ENCODE peak calls at places on chromosome 1, in seven cellular contexts. One of them, this sample, is unnamed.

GRCh38 chr1:53077599-53077965 is 15.6 kb downstream of the PODN start:
- DNase-seq in psoas muscle: peak; percentile 9
- DNase-seq in CD4-positive, alpha-beta T cell: no peak
- DNase-seq in heart right ventricle: no peak
- DNase-seq in AG09309: no peak
- DNase-seq in cardiac fibroblast: no peak
- DNase-seq in CD8-positive, alpha-beta T cell: no peak
- DNase-seq in this sample: no peak

GRCh38 chr1:173545688-173546087 is 57.2 kb downstream of the SLC9C2 start:
- DNase-seq in psoas muscle: no peak
- DNase-seq in CD4-positive, alpha-beta T cell: no peak
- DNase-seq in heart right ventricle: no peak
- DNase-seq in AG09309: no peak
- DNase-seq in cardiac fibroblast: no peak
- DNase-seq in CD8-positive, alpha-beta T cell: no peak
- DNase-seq in this sample: no peak

GRCh38 chr1:86084998-86085397 is 71.6 kb downstream of the COL24A1 start:
- DNase-seq in psoas muscle: no peak
- DNase-seq in CD4-positive, alpha-beta T cell: no peak
- DNase-seq in heart right ventricle: no peak
- DNase-seq in AG09309: no peak
- DNase-seq in cardiac fibroblast: no peak
- DNase-seq in CD8-positive, alpha-beta T cell: no peak
- DNase-seq in this sample: no peak

GRCh38 chr1:244237445-244237844 is 186.4 kb downstream of the ZBTB18 start:
- DNase-seq in psoas muscle: no peak
- DNase-seq in CD4-positive, alpha-beta T cell: no peak
- DNase-seq in heart right ventricle: no peak
- DNase-seq in AG09309: no peak
- DNase-seq in cardiac fibroblast: peak; percentile 28
- DNase-seq in CD8-positive, alpha-beta T cell: no peak
- DNase-seq in this sample: no peak

GRCh38 chr1:161059293-161059692 is 10.4 kb downstream of the ARHGAP30 start:
- DNase-seq in psoas muscle: no peak
- DNase-seq in CD4-positive, alpha-beta T cell: no peak
- DNase-seq in heart right ventricle: no peak
- DNase-seq in AG09309: no peak
- DNase-seq in cardiac fibroblast: no peak
- DNase-seq in CD8-positive, alpha-beta T cell: no peak
- DNase-seq in this sample: no peak

GRCh38 chr1:4984841-4985240 is 330.4 kb downstream of the AJAP1 start:
- DNase-seq in psoas muscle: no peak
- DNase-seq in CD4-positive, alpha-beta T cell: no peak
- DNase-seq in heart right ventricle: no peak
- DNase-seq in AG09309: no peak
- DNase-seq in cardiac fibroblast: no peak
- DNase-seq in CD8-positive, alpha-beta T cell: no peak
- DNase-seq in this sample: no peak

GRCh38 chr1:235043234-235043633 is 85.4 kb downstream of the TOMM20 start:
- DNase-seq in psoas muscle: no peak
- DNase-seq in CD4-positive, alpha-beta T cell: no peak
- DNase-seq in heart right ventricle: no peak
- DNase-seq in AG09309: no peak
- DNase-seq in cardiac fibroblast: no peak
- DNase-seq in CD8-positive, alpha-beta T cell: no peak
- DNase-seq in this sample: no peak

GRCh38 chr1:3064296-3064850 is 4.6 kb upstream of the PRDM16 start:
- DNase-seq in psoas muscle: no peak
- DNase-seq in CD4-positive, alpha-beta T cell: no peak
- DNase-seq in heart right ventricle: no peak
- DNase-seq in AG09309: no peak
- DNase-seq in cardiac fibroblast: no peak
- DNase-seq in CD8-positive, alpha-beta T cell: no peak
- DNase-seq in this sample: no peak

GRCh38 chr1:226309398-226310122 is 596 bp upstream of the LIN9 start:
- DNase-seq in psoas muscle: no peak
- DNase-seq in CD4-positive, alpha-beta T cell: no peak
- DNase-seq in heart right ventricle: peak; percentile 7
- DNase-seq in AG09309: no peak
- DNase-seq in cardiac fibroblast: no peak
- DNase-seq in CD8-positive, alpha-beta T cell: no peak
- DNase-seq in this sample: no peak

GRCh38 chr1:156860113-156860638 is 489 bp upstream of the NTRK1 start:
- DNase-seq in psoas muscle: peak; percentile 44
- DNase-seq in CD4-positive, alpha-beta T cell: peak; percentile 37
- DNase-seq in heart right ventricle: no peak
- DNase-seq in AG09309: no peak
- DNase-seq in cardiac fibroblast: peak; percentile 59
- DNase-seq in CD8-positive, alpha-beta T cell: no peak
- DNase-seq in this sample: no peak

GRCh38 chr1:53071167-53071865 is 9.3 kb downstream of the PODN start:
- DNase-seq in psoas muscle: no peak
- DNase-seq in CD4-positive, alpha-beta T cell: no peak
- DNase-seq in heart right ventricle: no peak
- DNase-seq in AG09309: no peak
- DNase-seq in cardiac fibroblast: no peak
- DNase-seq in CD8-positive, alpha-beta T cell: no peak
- DNase-seq in this sample: no peak

GRCh38 chr1:11802616-11802972 is 3.2 kb downstream of the MTHFR start:
- DNase-seq in psoas muscle: no peak
- DNase-seq in CD4-positive, alpha-beta T cell: no peak
- DNase-seq in heart right ventricle: peak; percentile 43
- DNase-seq in AG09309: no peak
- DNase-seq in cardiac fibroblast: no peak
- DNase-seq in CD8-positive, alpha-beta T cell: no peak
- DNase-seq in this sample: no peak

GRCh38 chr1:39170731-39171375 is 33.6 kb upstream of the MACF1 start:
- DNase-seq in psoas muscle: no peak
- DNase-seq in CD4-positive, alpha-beta T cell: no peak
- DNase-seq in heart right ventricle: no peak
- DNase-seq in AG09309: no peak
- DNase-seq in cardiac fibroblast: no peak
- DNase-seq in CD8-positive, alpha-beta T cell: no peak
- DNase-seq in this sample: peak; percentile 87

GRCh38 chr1:154548028-154548427 is 10.4 kb downstream of the UBE2Q1 start:
- DNase-seq in psoas muscle: no peak
- DNase-seq in CD4-positive, alpha-beta T cell: no peak
- DNase-seq in heart right ventricle: peak; percentile 35
- DNase-seq in AG09309: no peak
- DNase-seq in cardiac fibroblast: no peak
- DNase-seq in CD8-positive, alpha-beta T cell: no peak
- DNase-seq in this sample: no peak

GRCh38 chr1:154549371-154549770 is 9.1 kb downstream of the UBE2Q1 start:
- DNase-seq in psoas muscle: no peak
- DNase-seq in CD4-positive, alpha-beta T cell: no peak
- DNase-seq in heart right ventricle: no peak
- DNase-seq in AG09309: no peak
- DNase-seq in cardiac fibroblast: no peak
- DNase-seq in CD8-positive, alpha-beta T cell: no peak
- DNase-seq in this sample: no peak

GRCh38 chr1:154550070-154550469 is 8.4 kb downstream of the UBE2Q1 start:
- DNase-seq in psoas muscle: no peak
- DNase-seq in CD4-positive, alpha-beta T cell: no peak
- DNase-seq in heart right ventricle: no peak
- DNase-seq in AG09309: no peak
- DNase-seq in cardiac fibroblast: no peak
- DNase-seq in CD8-positive, alpha-beta T cell: no peak
- DNase-seq in this sample: no peak

GRCh38 chr1:154547333-154547732 is 11.1 kb downstream of the UBE2Q1 start:
- DNase-seq in psoas muscle: no peak
- DNase-seq in CD4-positive, alpha-beta T cell: no peak
- DNase-seq in heart right ventricle: no peak
- DNase-seq in AG09309: no peak
- DNase-seq in cardiac fibroblast: no peak
- DNase-seq in CD8-positive, alpha-beta T cell: no peak
- DNase-seq in this sample: no peak

GRCh38 chr1:154546264-154547043 is 12.0 kb downstream of the UBE2Q1 start:
- DNase-seq in psoas muscle: peak; percentile 44
- DNase-seq in CD4-positive, alpha-beta T cell: peak; percentile 33
- DNase-seq in heart right ventricle: peak; percentile 49
- DNase-seq in AG09309: no peak
- DNase-seq in cardiac fibroblast: peak; percentile 70
- DNase-seq in CD8-positive, alpha-beta T cell: peak; percentile 10
- DNase-seq in this sample: no peak
- TF ChIP-seq CTCF in psoas muscle: peak; percentile 82
- TF ChIP-seq CTCF in CD4-positive, alpha-beta T cell: peak; percentile 68
- TF ChIP-seq CTCF in heart right ventricle: peak; percentile 85
- TF ChIP-seq CTCF in AG09309: peak; percentile 79
- TF ChIP-seq CTCF in cardiac fibroblast: peak; percentile 91
- TF ChIP-seq CTCF in CD8-positive, alpha-beta T cell: peak; percentile 61
- TF ChIP-seq CTCF in this sample: peak; percentile 88

DNA sequence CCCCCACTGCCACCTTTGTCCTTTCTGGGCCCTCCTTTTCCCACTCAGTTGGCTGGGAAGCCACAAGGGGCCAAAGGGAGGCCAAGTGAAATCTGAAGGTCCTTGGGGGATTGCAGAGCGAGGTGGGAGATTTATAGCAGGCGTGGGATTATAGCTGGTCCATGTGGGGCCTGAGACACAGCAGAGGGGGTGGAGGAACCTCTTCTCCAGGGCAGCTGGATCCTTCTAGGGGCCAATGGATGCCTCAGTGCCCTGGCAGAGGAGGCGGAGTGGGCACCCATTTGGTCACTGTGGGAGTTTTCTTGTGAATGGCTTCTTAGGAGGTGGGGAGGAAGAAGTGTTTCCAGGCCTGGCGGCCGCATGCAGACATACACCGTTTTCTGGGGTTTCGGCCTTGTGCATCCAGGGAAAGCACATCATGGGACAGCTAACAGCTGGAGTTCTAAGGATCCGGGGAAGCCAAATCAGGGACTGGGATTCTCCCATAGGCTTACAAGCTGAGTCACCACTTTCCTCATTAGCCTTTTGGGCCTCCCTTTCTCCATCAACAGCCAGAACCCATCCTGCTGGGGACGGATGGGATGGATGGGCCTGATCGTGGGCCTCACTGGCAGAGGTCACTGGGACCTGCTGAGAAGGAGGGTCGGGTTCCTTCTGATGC is 76.5 kb downstream of the RHOU start:
- DNase-seq in psoas muscle: no peak
- DNase-seq in CD4-positive, alpha-beta T cell: no peak
- DNase-seq in heart right ventricle: no peak
- DNase-seq in AG09309: no peak
- DNase-seq in cardiac fibroblast: no peak
- DNase-seq in CD8-positive, alpha-beta T cell: no peak
- DNase-seq in this sample: no peak
- TF ChIP-seq CTCF in psoas muscle: no peak
- TF ChIP-seq CTCF in CD4-positive, alpha-beta T cell: no peak
- TF ChIP-seq CTCF in heart right ventricle: no peak
- TF ChIP-seq CTCF in AG09309: no peak
- TF ChIP-seq CTCF in cardiac fibroblast: no peak
- TF ChIP-seq CTCF in CD8-positive, alpha-beta T cell: no peak
- TF ChIP-seq CTCF in this sample: no peak

GRCh38 chr1:109497449-109498160 is 3.7 kb downstream of the CYB561D1 start:
- DNase-seq in psoas muscle: no peak
- DNase-seq in CD4-positive, alpha-beta T cell: no peak
- DNase-seq in heart right ventricle: no peak
- DNase-seq in AG09309: no peak
- DNase-seq in cardiac fibroblast: no peak
- DNase-seq in CD8-positive, alpha-beta T cell: no peak
- DNase-seq in this sample: no peak

GRCh38 chr1:109499081-109499480 is 5.2 kb downstream of the CYB561D1 start:
- DNase-seq in psoas muscle: no peak
- DNase-seq in CD4-positive, alpha-beta T cell: no peak
- DNase-seq in heart right ventricle: no peak
- DNase-seq in AG09309: no peak
- DNase-seq in cardiac fibroblast: no peak
- DNase-seq in CD8-positive, alpha-beta T cell: no peak
- DNase-seq in this sample: no peak

GRCh38 chr1:109499661-109500536 is 6.0 kb downstream of the CYB561D1 start:
- DNase-seq in psoas muscle: no peak
- DNase-seq in CD4-positive, alpha-beta T cell: peak; percentile 57
- DNase-seq in heart right ventricle: no peak
- DNase-seq in AG09309: no peak
- DNase-seq in cardiac fibroblast: peak; percentile 50
- DNase-seq in CD8-positive, alpha-beta T cell: peak; percentile 37
- DNase-seq in this sample: no peak

GRCh38 chr1:109495738-109496137 is 1.8 kb downstream of the CYB561D1 start:
- DNase-seq in psoas muscle: no peak
- DNase-seq in CD4-positive, alpha-beta T cell: no peak
- DNase-seq in heart right ventricle: no peak
- DNase-seq in AG09309: no peak
- DNase-seq in cardiac fibroblast: no peak
- DNase-seq in CD8-positive, alpha-beta T cell: no peak
- DNase-seq in this sample: no peak

GRCh38 chr1:109498161-109498801 is 4.4 kb downstream of the CYB561D1 start:
- DNase-seq in psoas muscle: no peak
- DNase-seq in CD4-positive, alpha-beta T cell: no peak
- DNase-seq in heart right ventricle: no peak
- DNase-seq in AG09309: no peak
- DNase-seq in cardiac fibroblast: peak; percentile 36
- DNase-seq in CD8-positive, alpha-beta T cell: no peak
- DNase-seq in this sample: no peak
- TF ChIP-seq CTCF in psoas muscle: peak; percentile 73
- TF ChIP-seq CTCF in CD4-positive, alpha-beta T cell: peak; percentile 66
- TF ChIP-seq CTCF in heart right ventricle: peak; percentile 59
- TF ChIP-seq CTCF in AG09309: peak; percentile 68
- TF ChIP-seq CTCF in cardiac fibroblast: peak; percentile 77
- TF ChIP-seq CTCF in CD8-positive, alpha-beta T cell: peak; percentile 61
- TF ChIP-seq CTCF in this sample: peak; percentile 73

GRCh38 chr1:13784971-13785370 is 85.0 kb downstream of the PRDM2 start:
- DNase-seq in psoas muscle: no peak
- DNase-seq in CD4-positive, alpha-beta T cell: no peak
- DNase-seq in heart right ventricle: no peak
- DNase-seq in AG09309: no peak
- DNase-seq in cardiac fibroblast: no peak
- DNase-seq in CD8-positive, alpha-beta T cell: no peak
- DNase-seq in this sample: no peak

GRCh38 chr1:13790290-13791035 is 90.5 kb downstream of the PRDM2 start:
- DNase-seq in psoas muscle: no peak
- DNase-seq in CD4-positive, alpha-beta T cell: no peak
- DNase-seq in heart right ventricle: no peak
- DNase-seq in AG09309: no peak
- DNase-seq in cardiac fibroblast: no peak
- DNase-seq in CD8-positive, alpha-beta T cell: no peak
- DNase-seq in this sample: no peak

GRCh38 chr1:13786541-13786940 is 86.6 kb downstream of the PRDM2 start:
- DNase-seq in psoas muscle: no peak
- DNase-seq in CD4-positive, alpha-beta T cell: no peak
- DNase-seq in heart right ventricle: no peak
- DNase-seq in AG09309: no peak
- DNase-seq in cardiac fibroblast: no peak
- DNase-seq in CD8-positive, alpha-beta T cell: no peak
- DNase-seq in this sample: no peak

GRCh38 chr1:13792429-13792828 is 92.4 kb downstream of the PRDM2 start:
- DNase-seq in psoas muscle: no peak
- DNase-seq in CD4-positive, alpha-beta T cell: no peak
- DNase-seq in heart right ventricle: no peak
- DNase-seq in AG09309: peak; percentile 74
- DNase-seq in cardiac fibroblast: peak; percentile 44
- DNase-seq in CD8-positive, alpha-beta T cell: no peak
- DNase-seq in this sample: no peak

DNA sequence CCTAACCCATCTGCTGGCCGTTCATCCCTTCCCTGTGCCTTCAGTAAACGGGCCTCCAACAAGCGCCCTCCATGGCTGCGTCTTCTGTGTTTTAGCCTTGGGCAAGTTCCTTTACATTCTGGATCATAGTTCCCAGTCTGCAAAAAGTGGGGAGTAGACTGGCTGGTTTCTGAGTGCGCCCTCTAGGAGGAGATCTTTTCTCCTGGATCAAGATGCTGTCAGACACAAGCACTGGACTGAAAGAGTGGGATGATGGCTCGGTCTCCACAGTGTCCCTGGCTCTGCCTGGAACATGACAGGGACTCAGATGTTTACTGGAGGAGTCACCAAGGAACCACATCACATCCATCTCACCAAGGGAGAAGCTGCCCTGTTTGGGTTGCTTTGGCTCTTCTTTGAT is 88.8 kb downstream of the PRDM2 start:
- DNase-seq in psoas muscle: no peak
- DNase-seq in CD4-positive, alpha-beta T cell: no peak
- DNase-seq in heart right ventricle: no peak
- DNase-seq in AG09309: no peak
- DNase-seq in cardiac fibroblast: no peak
- DNase-seq in CD8-positive, alpha-beta T cell: no peak
- DNase-seq in this sample: no peak
- TF ChIP-seq CTCF in psoas muscle: no peak
- TF ChIP-seq CTCF in CD4-positive, alpha-beta T cell: no peak
- TF ChIP-seq CTCF in heart right ventricle: no peak
- TF ChIP-seq CTCF in AG09309: no peak
- TF ChIP-seq CTCF in cardiac fibroblast: no peak
- TF ChIP-seq CTCF in CD8-positive, alpha-beta T cell: no peak
- TF ChIP-seq CTCF in this sample: no peak

This sample was measured in retinal pigment epithelial cell.